ENCODE peak calls at places on chromosomes 13 and 19, in seven cellular contexts. K, Y, A, W, F, P and E are unnamed samples.

GRCh38 chr19:17555929-17556813 is 722 bp downstream of the COLGALT1 start:
- DNase-seq in K (no peak), Y (peak), A (peak), W (peak), F (no peak), P (peak), E (peak)

GRCh38 chr19:35336166-35336955 is 7.4 kb downstream of the CD22 start:
- DNase-seq in K (no peak), Y (no peak), A (no peak), W (no peak), F (no peak), P (no peak), E (no peak)

GRCh38 chr13:30735025-30735967 is at the start of gene ALOX5AP:
- DNase-seq in K (no peak), Y (no peak), A (no peak), W (no peak), F (no peak), P (no peak), E (peak)

GRCh38 chr19:49182848-49183375 is 25.3 kb downstream of the TRPM4 start:
- DNase-seq in K (no peak), Y (no peak), A (no peak), W (no peak), F (no peak), P (no peak), E (no peak)

GRCh38 chr19:821976-822773 is 420 bp upstream of the PLPPR3 start:
- DNase-seq in K (no peak), Y (peak), A (no peak), W (no peak), F (no peak), P (no peak), E (no peak)

GRCh38 chr19:13228561-13228960 is 78.3 kb downstream of the IER2 start:
- DNase-seq in K (no peak), Y (no peak), A (no peak), W (no peak), F (no peak), P (no peak), E (no peak)

GRCh38 chr19:16899566-16900075 is 10.8 kb downstream of the F2RL3 start:
- DNase-seq in K (peak), Y (peak), A (peak), W (no peak), F (no peak), P (peak), E (peak)

GRCh38 chr19:1357695-1358094 is 26.0 kb upstream of the NDUFS7 start:
- DNase-seq in K (no peak), Y (peak), A (no peak), W (no peak), F (no peak), P (no peak), E (no peak)

GRCh38 chr19:6664916-6665315 is 5.0 kb downstream of the TNFSF14 start:
- DNase-seq in K (no peak), Y (no peak), A (no peak), W (no peak), F (no peak), P (no peak), E (no peak)

GRCh38 chr13:30334663-30335386 is 27.5 kb upstream of the KATNAL1 start:
- DNase-seq in K (peak), Y (peak), A (peak), W (peak), F (no peak), P (peak), E (peak)

GRCh38 chr19:54299126-54299498 is 13.9 kb downstream of the LILRA5 start:
- DNase-seq in K (no peak), Y (no peak), A (no peak), W (no peak), F (no peak), P (no peak), E (no peak)

GRCh38 chr13:48138270-48138669 is 43.4 kb upstream of the MED4 start:
- DNase-seq in K (no peak), Y (no peak), A (no peak), W (no peak), F (no peak), P (no peak), E (no peak)

GRCh38 chr13:33087091-33087490 is 70.9 kb downstream of the KL start:
- DNase-seq in K (no peak), Y (no peak), A (no peak), W (no peak), F (no peak), P (peak), E (no peak)

GRCh38 chr19:18743281-18743825 is 47.8 kb downstream of the COMP start:
- DNase-seq in K (no peak), Y (peak), A (no peak), W (peak), F (no peak), P (peak), E (no peak)

GRCh38 chr19:2359992-2360875 is at the start of gene TMPRSS9:
- DNase-seq in K (no peak), Y (peak), A (no peak), W (no peak), F (no peak), P (no peak), E (no peak)

GRCh38 chr13:41931337-41931736 is 29.6 kb downstream of the VWA8 start:
- DNase-seq in K (no peak), Y (no peak), A (peak), W (no peak), F (no peak), P (peak), E (no peak)

GRCh38 chr13:28558126-28558525 is 63.2 kb upstream of the FLT1 start:
- DNase-seq in K (no peak), Y (no peak), A (peak), W (no peak), F (no peak), P (peak), E (no peak)

GRCh38 chr13:31749929-31750328 is 10.6 kb downstream of the RXFP2 start:
- DNase-seq in K (no peak), Y (no peak), A (peak), W (no peak), F (no peak), P (peak), E (no peak)

GRCh38 chr19:47257411-47258169 is 1.3 kb downstream of the CCDC9 start:
- DNase-seq in K (no peak), Y (no peak), A (no peak), W (no peak), F (no peak), P (no peak), E (no peak)

GRCh38 chr13:68257111-68257842 is 1027.1 kb upstream of the PCDH9 start:
- DNase-seq in K (no peak), Y (no peak), A (no peak), W (no peak), F (no peak), P (peak), E (no peak)

GRCh38 chr13:40562975-40563349 is 103.5 kb downstream of the FOXO1 start:
- DNase-seq in K (no peak), Y (no peak), A (no peak), W (no peak), F (no peak), P (peak), E (peak)

GRCh38 chr19:31913103-31913710 is 432.2 kb upstream of the ZNF507 start:
- DNase-seq in K (no peak), Y (peak), A (no peak), W (no peak), F (no peak), P (no peak), E (no peak)

GRCh38 chr19:49142866-49143335 is 12.3 kb downstream of the HRC start:
- DNase-seq in K (no peak), Y (peak), A (peak), W (peak), F (peak), P (peak), E (peak)

GRCh38 chr13:77002590-77003190 is 10.8 kb downstream of the CLN5 start:
- DNase-seq in K (peak), Y (peak), A (peak), W (no peak), F (no peak), P (peak), E (no peak)

GRCh38 chr19:47660435-47660832 is 51.5 kb downstream of the BICRA start:
- DNase-seq in K (peak), Y (no peak), A (no peak), W (peak), F (no peak), P (peak), E (no peak)

GRCh38 chr13:93789058-93789457 is 562.5 kb downstream of the GPC6 start:
- DNase-seq in K (no peak), Y (no peak), A (no peak), W (no peak), F (no peak), P (no peak), E (no peak)